ENCODE peak calls at places on chromosomes 7 and 10, in seven cellular contexts. One of them, this sample, is unnamed.

GRCh38 chr7:88254721-88255120 is 34.9 kb upstream of the SRI start:
- DNase-seq in A673: no peak
- DNase-seq in astrocyte: peak
- DNase-seq in hepatocyte: no peak
- DNase-seq in epithelial cell of esophagus: peak
- DNase-seq in psoas muscle: no peak
- DNase-seq in ovary: no peak
- DNase-seq in this sample: peak

GRCh38 chr7:43461349-43462024 is 121.4 kb upstream of the STK17A start:
- DNase-seq in epithelial cell of esophagus: no peak
- DNase-seq in psoas muscle: peak
- DNase-seq in hepatocyte: no peak
- DNase-seq in ovary: no peak
- DNase-seq in astrocyte: no peak
- DNase-seq in A673: no peak
- DNase-seq in this sample: no peak

GRCh38 chr10:29517352-29517923 is 117.3 kb downstream of the SVIL start:
- DNase-seq in ovary: peak
- DNase-seq in A673: peak
- DNase-seq in hepatocyte: peak
- DNase-seq in psoas muscle: no peak
- DNase-seq in astrocyte: no peak
- DNase-seq in epithelial cell of esophagus: peak
- DNase-seq in this sample: peak

GRCh38 chr10:15325243-15326002 is 45.7 kb downstream of the FAM171A1 start:
- DNase-seq in A673: peak
- DNase-seq in hepatocyte: no peak
- DNase-seq in astrocyte: peak
- DNase-seq in psoas muscle: no peak
- DNase-seq in ovary: no peak
- DNase-seq in epithelial cell of esophagus: peak
- DNase-seq in this sample: peak

GRCh38 chr7:112996472-112996871 is 90.2 kb downstream of the GPR85 start:
- DNase-seq in psoas muscle: no peak
- DNase-seq in ovary: no peak
- DNase-seq in hepatocyte: no peak
- DNase-seq in astrocyte: no peak
- DNase-seq in A673: no peak
- DNase-seq in epithelial cell of esophagus: no peak
- DNase-seq in this sample: peak

GRCh38 chr7:148772297-148773089 is 73.8 kb downstream of the CUL1 start:
- DNase-seq in ovary: no peak
- DNase-seq in hepatocyte: peak
- DNase-seq in psoas muscle: no peak
- DNase-seq in A673: peak
- DNase-seq in astrocyte: peak
- DNase-seq in epithelial cell of esophagus: peak
- DNase-seq in this sample: peak

GRCh38 chr10:97907211-97907610 is 57.6 kb downstream of the GOLGA7B start:
- DNase-seq in psoas muscle: no peak
- DNase-seq in astrocyte: no peak
- DNase-seq in epithelial cell of esophagus: no peak
- DNase-seq in hepatocyte: no peak
- DNase-seq in A673: no peak
- DNase-seq in ovary: no peak
- DNase-seq in this sample: no peak

GRCh38 chr10:115951242-115951641 is 321.8 kb downstream of the GFRA1 start:
- DNase-seq in A673: no peak
- DNase-seq in psoas muscle: no peak
- DNase-seq in ovary: no peak
- DNase-seq in astrocyte: peak
- DNase-seq in epithelial cell of esophagus: no peak
- DNase-seq in hepatocyte: no peak
- DNase-seq in this sample: peak

GRCh38 chr10:29849886-29850285 is 209.5 kb downstream of the JCAD start:
- DNase-seq in A673: no peak
- DNase-seq in astrocyte: no peak
- DNase-seq in epithelial cell of esophagus: no peak
- DNase-seq in psoas muscle: no peak
- DNase-seq in hepatocyte: no peak
- DNase-seq in ovary: no peak
- DNase-seq in this sample: no peak

GRCh38 chr10:48802611-48803046 is 118.0 kb downstream of the WDFY4 start:
- DNase-seq in hepatocyte: no peak
- DNase-seq in epithelial cell of esophagus: no peak
- DNase-seq in ovary: no peak
- DNase-seq in psoas muscle: no peak
- DNase-seq in A673: no peak
- DNase-seq in astrocyte: no peak
- DNase-seq in this sample: no peak

GRCh38 chr7:148472406-148472805 is 118.2 kb upstream of the C7orf33 start:
- DNase-seq in hepatocyte: no peak
- DNase-seq in epithelial cell of esophagus: peak
- DNase-seq in astrocyte: no peak
- DNase-seq in A673: no peak
- DNase-seq in psoas muscle: no peak
- DNase-seq in ovary: no peak
- DNase-seq in this sample: no peak

GRCh38 chr10:77613476-77614130 is 24.0 kb downstream of the KCNMA1 start:
- DNase-seq in A673: no peak
- DNase-seq in astrocyte: peak
- DNase-seq in epithelial cell of esophagus: peak
- DNase-seq in psoas muscle: no peak
- DNase-seq in hepatocyte: no peak
- DNase-seq in ovary: no peak
- DNase-seq in this sample: no peak

GRCh38 chr7:138935438-138936079 is 45.6 kb downstream of the KIAA1549 start:
- DNase-seq in astrocyte: peak
- DNase-seq in A673: peak
- DNase-seq in hepatocyte: peak
- DNase-seq in epithelial cell of esophagus: peak
- DNase-seq in psoas muscle: no peak
- DNase-seq in ovary: no peak
- DNase-seq in this sample: peak

GRCh38 chr10:132120734-132121510 is 55.2 kb downstream of the JAKMIP3 start:
- DNase-seq in astrocyte: no peak
- DNase-seq in epithelial cell of esophagus: no peak
- DNase-seq in psoas muscle: peak
- DNase-seq in hepatocyte: no peak
- DNase-seq in A673: no peak
- DNase-seq in ovary: peak
- DNase-seq in this sample: no peak

GRCh38 chr7:69656890-69657289 is 58.6 kb downstream of the AUTS2 start:
- DNase-seq in A673: peak
- DNase-seq in ovary: no peak
- DNase-seq in astrocyte: peak
- DNase-seq in hepatocyte: no peak
- DNase-seq in psoas muscle: peak
- DNase-seq in epithelial cell of esophagus: no peak
- DNase-seq in this sample: no peak

GRCh38 chr7:101650579-101651081 is 21.5 kb upstream of the MYL10 start:
- DNase-seq in psoas muscle: no peak
- DNase-seq in A673: no peak
- DNase-seq in astrocyte: no peak
- DNase-seq in hepatocyte: no peak
- DNase-seq in ovary: no peak
- DNase-seq in epithelial cell of esophagus: no peak
- DNase-seq in this sample: peak

GRCh38 chr7:7517661-7518236 is 17.9 kb downstream of the COL28A1 start:
- DNase-seq in psoas muscle: no peak
- DNase-seq in epithelial cell of esophagus: no peak
- DNase-seq in astrocyte: no peak
- DNase-seq in hepatocyte: no peak
- DNase-seq in ovary: no peak
- DNase-seq in A673: no peak
- DNase-seq in this sample: peak

GRCh38 chr7:42029405-42029804 is 207.6 kb downstream of the GLI3 start:
- DNase-seq in psoas muscle: no peak
- DNase-seq in ovary: no peak
- DNase-seq in astrocyte: no peak
- DNase-seq in A673: no peak
- DNase-seq in hepatocyte: no peak
- DNase-seq in epithelial cell of esophagus: no peak
- DNase-seq in this sample: no peak

GRCh38 chr10:59281861-59282260 is 80.5 kb downstream of the FAM13C start:
- DNase-seq in A673: no peak
- DNase-seq in astrocyte: no peak
- DNase-seq in epithelial cell of esophagus: no peak
- DNase-seq in ovary: no peak
- DNase-seq in hepatocyte: no peak
- DNase-seq in psoas muscle: no peak
- DNase-seq in this sample: no peak

GRCh38 chr10:59285073-59285472 is 77.3 kb downstream of the FAM13C start:
- DNase-seq in epithelial cell of esophagus: no peak
- DNase-seq in ovary: no peak
- DNase-seq in A673: no peak
- DNase-seq in psoas muscle: no peak
- DNase-seq in hepatocyte: no peak
- DNase-seq in astrocyte: no peak
- DNase-seq in this sample: no peak

GRCh38 chr10:59284111-59284975 is 78.0 kb downstream of the FAM13C start:
- DNase-seq in astrocyte: no peak
- DNase-seq in A673: no peak
- DNase-seq in psoas muscle: no peak
- DNase-seq in ovary: no peak
- DNase-seq in hepatocyte: no peak
- DNase-seq in epithelial cell of esophagus: peak
- DNase-seq in this sample: no peak

GRCh38 chr10:59285848-59286247 is 76.5 kb downstream of the FAM13C start:
- DNase-seq in ovary: no peak
- DNase-seq in astrocyte: no peak
- DNase-seq in A673: no peak
- DNase-seq in psoas muscle: no peak
- DNase-seq in hepatocyte: no peak
- DNase-seq in epithelial cell of esophagus: peak
- DNase-seq in this sample: no peak

GRCh38 chr10:59283456-59284082 is 78.8 kb downstream of the FAM13C start:
- DNase-seq in psoas muscle: peak
- DNase-seq in ovary: no peak
- DNase-seq in epithelial cell of esophagus: peak
- DNase-seq in A673: peak
- DNase-seq in hepatocyte: no peak
- DNase-seq in astrocyte: peak
- DNase-seq in this sample: no peak
- H3K4me3 ChIP-seq in psoas muscle: peak
- H3K4me3 ChIP-seq in ovary: no peak
- H3K4me3 ChIP-seq in epithelial cell of esophagus: no peak
- H3K4me3 ChIP-seq in A673: no peak
- H3K4me3 ChIP-seq in hepatocyte: no peak
- H3K4me3 ChIP-seq in astrocyte: no peak
- H3K4me3 ChIP-seq in this sample: no peak

GRCh38 chr7:11343818-11344413 is 370.2 kb downstream of the PHF14 start:
- DNase-seq in A673: peak
- DNase-seq in hepatocyte: peak
- DNase-seq in ovary: no peak
- DNase-seq in psoas muscle: no peak
- DNase-seq in astrocyte: no peak
- DNase-seq in epithelial cell of esophagus: peak
- DNase-seq in this sample: peak
- H3K4me3 ChIP-seq in A673: no peak
- H3K4me3 ChIP-seq in hepatocyte: no peak
- H3K4me3 ChIP-seq in ovary: no peak
- H3K4me3 ChIP-seq in psoas muscle: no peak
- H3K4me3 ChIP-seq in astrocyte: no peak
- H3K4me3 ChIP-seq in epithelial cell of esophagus: no peak
- H3K4me3 ChIP-seq in this sample: no peak

GRCh38 chr7:156618078-156618790 is 22.3 kb upstream of the RNF32 start:
- DNase-seq in ovary: no peak
- DNase-seq in astrocyte: no peak
- DNase-seq in hepatocyte: no peak
- DNase-seq in psoas muscle: no peak
- DNase-seq in A673: no peak
- DNase-seq in epithelial cell of esophagus: no peak
- DNase-seq in this sample: no peak

GRCh38 chr7:156618791-156619367 is 21.7 kb upstream of the RNF32 start:
- DNase-seq in A673: no peak
- DNase-seq in psoas muscle: no peak
- DNase-seq in astrocyte: no peak
- DNase-seq in ovary: no peak
- DNase-seq in epithelial cell of esophagus: no peak
- DNase-seq in hepatocyte: no peak
- DNase-seq in this sample: no peak

GRCh38 chr7:156616269-156617202 is 24.0 kb upstream of the RNF32 start:
- DNase-seq in epithelial cell of esophagus: no peak
- DNase-seq in hepatocyte: peak
- DNase-seq in A673: no peak
- DNase-seq in astrocyte: no peak
- DNase-seq in psoas muscle: no peak
- DNase-seq in ovary: no peak
- DNase-seq in this sample: no peak

GRCh38 chr7:156614434-156615264 is 25.9 kb upstream of the RNF32 start:
- DNase-seq in epithelial cell of esophagus: no peak
- DNase-seq in ovary: no peak
- DNase-seq in A673: no peak
- DNase-seq in astrocyte: no peak
- DNase-seq in psoas muscle: no peak
- DNase-seq in hepatocyte: peak
- DNase-seq in this sample: no peak

GRCh38 chr7:156617215-156617614 is 23.4 kb upstream of the RNF32 start:
- DNase-seq in A673: no peak
- DNase-seq in astrocyte: no peak
- DNase-seq in psoas muscle: no peak
- DNase-seq in hepatocyte: no peak
- DNase-seq in epithelial cell of esophagus: no peak
- DNase-seq in ovary: no peak
- DNase-seq in this sample: no peak
- H3K4me3 ChIP-seq in A673: no peak
- H3K4me3 ChIP-seq in astrocyte: peak
- H3K4me3 ChIP-seq in psoas muscle: no peak
- H3K4me3 ChIP-seq in hepatocyte: peak
- H3K4me3 ChIP-seq in epithelial cell of esophagus: no peak
- H3K4me3 ChIP-seq in ovary: no peak
- H3K4me3 ChIP-seq in this sample: no peak

DNA sequence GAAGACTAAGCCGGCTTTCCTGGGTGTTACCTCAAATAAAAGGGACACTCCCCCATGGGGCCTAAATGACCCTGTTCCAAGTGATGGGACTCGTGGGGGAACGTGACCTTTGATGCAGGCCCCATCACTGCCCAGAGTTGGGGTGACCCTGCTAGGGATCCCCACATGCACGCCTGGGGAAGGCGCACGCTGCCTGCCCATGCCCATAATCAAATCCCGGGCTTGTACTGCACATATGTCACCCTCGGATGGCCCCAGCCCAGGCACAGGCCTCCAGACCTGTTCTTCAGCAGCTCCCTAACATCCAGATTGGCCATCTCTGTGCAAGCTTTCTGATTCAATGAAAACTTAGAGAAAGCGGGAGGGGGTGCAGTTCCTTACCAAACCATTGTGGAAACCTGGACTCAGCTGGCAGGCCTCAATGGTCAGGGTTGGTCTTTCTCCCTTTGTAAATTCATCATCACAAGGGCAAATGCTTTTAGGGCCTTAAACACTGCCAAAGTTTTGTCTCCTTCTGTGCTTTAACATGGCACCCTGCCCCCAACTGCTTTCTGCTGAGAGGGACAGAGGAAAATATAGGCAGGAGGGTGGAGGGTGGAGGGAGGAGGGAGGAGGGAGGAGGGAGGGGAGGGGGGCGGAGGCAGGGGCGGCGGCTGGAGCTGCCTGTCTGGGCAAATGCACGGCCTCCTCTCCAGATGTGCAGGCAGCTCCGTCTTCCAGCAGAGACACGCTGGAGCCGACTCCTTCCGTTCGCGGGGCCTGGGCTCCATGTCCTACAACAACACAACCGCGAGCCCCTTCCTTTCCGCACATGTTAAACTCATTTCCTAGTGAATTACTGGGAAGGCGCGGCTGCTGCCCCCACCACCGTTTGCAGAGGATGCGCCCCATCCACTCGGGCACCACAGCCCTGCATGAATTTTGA is 14.4 kb downstream of the EBF3 start:
- DNase-seq in astrocyte: no peak
- DNase-seq in ovary: no peak
- DNase-seq in psoas muscle: peak
- DNase-seq in A673: peak
- DNase-seq in epithelial cell of esophagus: no peak
- DNase-seq in hepatocyte: peak
- DNase-seq in this sample: peak
- H3K4me3 ChIP-seq in astrocyte: no peak
- H3K4me3 ChIP-seq in ovary: no peak
- H3K4me3 ChIP-seq in psoas muscle: peak
- H3K4me3 ChIP-seq in A673: peak
- H3K4me3 ChIP-seq in epithelial cell of esophagus: no peak
- H3K4me3 ChIP-seq in hepatocyte: no peak
- H3K4me3 ChIP-seq in this sample: peak

This sample was measured in fibroblast of the aortic adventitia.